ENCODE peak calls at places on chromosomes 5 and 9, in six cellular contexts. M is ovary, W is K562, C is transverse colon, P is A549, L is HepG2. U is an unnamed sample.

GRCh38 chr5:141785667-141786066 is 92.5 kb downstream of the PCDH1 start:
- DNase-seq in P (no peak), M (no peak), W (no peak), C (no peak), L (no peak), U (no peak)

GRCh38 chr5:138752341-138752950 is 779 bp upstream of the CTNNA1 start:
- DNase-seq in P (peak; percentile 57), M (peak; percentile 38), W (peak; percentile 55), C (peak; percentile 25), L (peak; percentile 39), U (no peak)

GRCh38 chr9:135268981-135269380 is 181.5 kb downstream of the OLFM1 start:
- DNase-seq in L (no peak), M (no peak), P (no peak), C (no peak), W (no peak), U (no peak)

GRCh38 chr5:120454094-120454798 is 9.9 kb upstream of the PRR16 start:
- DNase-seq in W (no peak), L (no peak), M (no peak), C (no peak), P (no peak), U (no peak)

GRCh38 chr9:71213633-71214032 is 92.2 kb upstream of the TRPM3 start:
- DNase-seq in W (no peak), M (no peak), C (no peak), L (no peak), P (no peak), U (no peak)

GRCh38 chr5:102758576-102758975 is 3.5 kb downstream of the PAM start:
- DNase-seq in C (no peak), M (no peak), L (no peak), W (no peak), P (no peak), U (no peak)

GRCh38 chr5:109479260-109479860 is 69.6 kb upstream of the PJA2 start:
- DNase-seq in P (peak; percentile 5), M (no peak), L (peak; percentile 18), C (no peak), W (no peak), U (no peak)

GRCh38 chr5:155726267-155726666 is 600.7 kb upstream of the SGCD start:
- DNase-seq in C (no peak), L (no peak), W (no peak), M (peak; percentile 21), P (no peak), U (no peak)

GRCh38 chr5:115568668-115569067 is 24.1 kb upstream of the FEM1C start:
- DNase-seq in P (no peak), L (no peak), C (no peak), M (no peak), W (no peak), U (no peak)

GRCh38 chr5:100902406-100903035 is 561 bp downstream of the ST8SIA4 start:
- DNase-seq in M (no peak), L (no peak), W (no peak), C (no peak), P (no peak), U (no peak)

GRCh38 chr9:117555964-117556629 is 141.2 kb upstream of the ASTN2 start:
- DNase-seq in C (peak; percentile 71), L (peak; percentile 60), P (peak; percentile 17), W (peak; percentile 17), M (no peak), U (no peak)

GRCh38 chr5:85049020-85049419 is 664.3 kb upstream of the EDIL3 start:
- DNase-seq in W (no peak), C (no peak), P (no peak), L (peak; percentile 4), M (no peak), U (no peak)

GRCh38 chr5:136979131-136979530 is 520.0 kb downstream of the SPOCK1 start:
- DNase-seq in P (no peak), M (no peak), L (no peak), W (no peak), C (no peak), U (no peak)

GRCh38 chr5:10288600-10289213 is 19.0 kb downstream of the CMBL start:
- DNase-seq in C (peak; percentile 95), L (no peak), W (no peak), M (no peak), P (no peak), U (peak; percentile 36)

GRCh38 chr9:95511952-95512750 is 4.6 kb downstream of the PTCH1 start:
- DNase-seq in C (no peak), L (no peak), P (no peak), W (peak; percentile 47), M (peak; percentile 31), U (no peak)

GRCh38 chr9:111645806-111646205 is 14.7 kb downstream of the DNAJC25 start:
- DNase-seq in M (no peak), P (no peak), L (no peak), C (peak; percentile 20), W (no peak), U (no peak)

GRCh38 chr5:64666058-64666457 is 24.2 kb upstream of the SHISAL2B start:
- DNase-seq in L (no peak), C (no peak), P (no peak), M (no peak), W (no peak), U (no peak)

GRCh38 chr5:57447656-57448055 is 35.0 kb downstream of the ACTBL2 start:
- DNase-seq in P (no peak), M (no peak), W (no peak), C (no peak), L (no peak), U (no peak)

GRCh38 chr5:82295144-82295543 is 17.0 kb upstream of the RPS23 start:
- DNase-seq in M (no peak), P (no peak), C (no peak), L (no peak), W (peak; percentile 30), U (no peak)

GRCh38 chr5:167152561-167152960 is 1138.9 kb upstream of the WWC1 start:
- DNase-seq in L (no peak), C (no peak), W (no peak), M (no peak), P (no peak), U (no peak)

GRCh38 chr9:131645078-131645776 is 94.6 kb downstream of the RAPGEF1 start:
- DNase-seq in C (no peak), L (no peak), P (no peak), M (no peak), W (no peak), U (no peak)

GRCh38 chr5:51013036-51013435 is 346.6 kb downstream of the PARP8 start:
- DNase-seq in W (no peak), L (no peak), M (no peak), P (no peak), C (no peak), U (no peak)
- H3K4me3 ChIP-seq in W (no peak overlapping the region), L (no peak overlapping the region), M (no peak overlapping the region), P (no peak overlapping the region), C (no peak overlapping the region), U (no peak overlapping the region)

DNA sequence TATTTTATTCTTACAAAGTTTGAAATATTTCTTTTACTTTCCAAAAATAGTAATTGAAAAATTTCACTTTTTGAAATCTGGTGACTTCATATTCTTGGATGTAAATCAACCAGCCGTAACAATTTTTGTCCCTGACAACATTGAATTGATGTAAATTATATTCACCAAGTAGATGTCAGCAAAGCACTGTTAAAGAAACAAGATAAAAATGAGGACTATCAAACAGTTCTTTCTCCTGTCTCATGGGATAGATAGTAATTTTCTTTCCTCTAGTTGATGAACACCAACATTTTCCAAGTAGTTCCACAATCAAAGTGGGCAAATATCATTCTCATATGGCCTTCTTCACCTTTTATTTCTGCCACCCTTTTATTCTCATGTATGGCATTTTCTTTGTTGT is 1461.9 kb downstream of the MAT2B start:
- DNase-seq in C (no peak), M (no peak), L (no peak), W (no peak), P (no peak), U (no peak)
- TF ChIP-seq EP300 in C (no peak), M (no peak), L (no peak), W (no peak), P (no peak), U (no peak)

DNA sequence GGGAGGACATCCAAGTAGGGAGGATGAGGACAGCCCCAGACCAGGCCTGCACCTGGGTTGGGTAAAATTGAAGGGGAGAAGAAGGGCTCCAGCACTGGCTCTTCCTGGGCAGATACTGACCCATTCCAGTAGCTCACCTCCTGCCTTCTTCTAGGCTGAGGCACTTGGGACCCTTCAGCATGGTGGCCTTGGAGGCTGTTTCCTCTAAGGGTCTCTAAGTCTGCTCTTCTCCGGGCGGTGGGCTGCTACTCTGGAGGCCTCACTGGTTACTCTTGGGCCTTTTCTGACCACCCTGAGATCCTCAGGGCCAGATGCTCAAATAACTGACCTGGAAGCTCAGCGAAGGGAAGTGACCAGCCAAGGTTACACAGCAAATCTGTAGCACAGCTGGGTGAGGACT is 2.8 kb upstream of the TIFAB start:
- DNase-seq in W (no peak), L (no peak), C (no peak), P (no peak), M (no peak), U (no peak)
- H3K4me1 ChIP-seq in W (peaks cover 47% of the 10 kb centered on the region), L (no peaks in the 10 kb centered on the region), C (peaks cover 3% of the 10 kb centered on the region), P (peaks cover 10% of the 10 kb centered on the region), M (peaks cover 3% of the 10 kb centered on the region), U (peaks cover 17% of the 10 kb centered on the region)

DNA sequence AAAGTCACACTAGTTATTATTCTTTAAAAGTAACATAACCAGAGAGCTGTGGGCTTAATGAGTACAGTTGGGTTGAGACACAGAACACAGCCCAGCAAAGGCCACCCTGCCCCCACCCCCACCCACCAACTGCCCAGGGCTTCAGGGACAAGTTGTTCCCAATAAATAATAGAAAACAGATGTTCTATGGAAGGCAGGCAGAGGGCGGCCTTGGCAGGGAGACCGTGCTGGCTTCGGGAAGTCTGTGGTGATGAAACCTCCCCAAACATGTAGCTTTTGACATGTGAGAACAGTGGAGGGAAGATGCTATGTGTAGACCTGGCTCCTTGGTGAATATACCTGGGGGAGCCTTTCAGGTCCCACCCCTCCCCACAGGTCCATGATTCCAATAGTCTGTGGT is 10.0 kb downstream of the TRAF1 start:
- DNase-seq in L (no peak), C (no peak), M (peak; percentile 81), P (no peak), W (no peak), U (peak; percentile 74)
- H3K4me3 ChIP-seq in L (no peak overlapping the region), C (no peak overlapping the region), M (no peak overlapping the region), P (no peak overlapping the region), W (no peak overlapping the region), U (no peak overlapping the region)

GRCh38 chr5:126460977-126461376 is 37.8 kb downstream of the GRAMD2B start:
- DNase-seq in W (no peak), M (no peak), P (no peak), L (no peak), C (peak; percentile 35), U (no peak)
- TF ChIP-seq EP300 in W (no peak), M (no peak), P (no peak), L (no peak), C (no peak), U (no peak)

GRCh38 chr9:18229992-18230676 is 243.8 kb upstream of the ADAMTSL1 start:
- DNase-seq in C (no peak), L (no peak), W (no peak), P (no peak), M (no peak), U (no peak)

GRCh38 chr9:18235181-18235908 is 238.6 kb upstream of the ADAMTSL1 start:
- DNase-seq in C (no peak), L (no peak), W (no peak), M (no peak), P (no peak), U (no peak)

GRCh38 chr9:18236336-18236735 is 237.6 kb upstream of the ADAMTSL1 start:
- DNase-seq in P (no peak), L (no peak), M (no peak), C (no peak), W (no peak), U (no peak)

GRCh38 chr9:18233311-18233710 is 240.6 kb upstream of the ADAMTSL1 start:
- DNase-seq in L (no peak), M (no peak), C (no peak), P (no peak), W (no peak), U (no peak)

GRCh38 chr9:18233776-18234445 is 240.0 kb upstream of the ADAMTSL1 start:
- DNase-seq in W (no peak), M (no peak), L (no peak), C (no peak), P (no peak), U (no peak)
- H3K4me1 ChIP-seq in W (no peaks in the 10 kb centered on the region), M (no peaks in the 10 kb centered on the region), L (no peaks in the 10 kb centered on the region), C (no peaks in the 10 kb centered on the region), P (peaks cover 13% of the 10 kb centered on the region), U (peaks cover 3% of the 10 kb centered on the region)